ENCODE peak calls at places on chromosomes 3 and 15, in four cellular contexts. J is mucosa of descending colon; V is stimulated activated CD4-positive, alpha-beta T cell treated with anti-CD3 and anti-CD28 coated beads, Interleukin-4, amount 100 ng/mL, for 4 hours; F is LNCaP clone FGC. G is an unnamed sample.

GRCh38 chr3:14537590-14538450 is 2.3 kb downstream of the GRIP2 start:
- DNase-seq in J (no peak), V (no peak), F (no peak), G (no peak)

GRCh38 chr3:50245831-50246516 is 10.0 kb downstream of the GNAI2 start:
- DNase-seq in J (peak; percentile 96), V (peak; percentile 88), F (peak; percentile 8), G (peak; percentile 80)

GRCh38 chr3:72810063-72810462 is 38.2 kb downstream of the SHQ1 start:
- DNase-seq in J (no peak), V (no peak), F (no peak), G (no peak)

GRCh38 chr3:24339266-24339825 is 155.3 kb downstream of the THRB start:
- DNase-seq in J (no peak), V (no peak), F (no peak), G (no peak)

GRCh38 chr15:74132681-74133070 is 2.3 kb downstream of the ISLR2 start:
- DNase-seq in J (no peak), V (no peak), F (no peak), G (no peak)

GRCh38 chr3:24521306-24522154 is 26.9 kb upstream of the THRB start:
- DNase-seq in J (peak; percentile 75), V (no peak), F (no peak), G (peak; percentile 74)

GRCh38 chr15:30043211-30043655 is 39.5 kb upstream of the GOLGA8J start:
- DNase-seq in J (no peak), V (no peak), F (peak; percentile 34), G (no peak)

GRCh38 chr3:107297597-107297996 is 79.6 kb upstream of the CCDC54 start:
- DNase-seq in J (no peak), V (no peak), F (no peak), G (no peak)

GRCh38 chr3:162338514-162338913 is 841.9 kb downstream of the OTOL1 start:
- DNase-seq in J (no peak), V (no peak), F (no peak), G (no peak)

GRCh38 chr15:49876401-49877038 is 242.5 kb downstream of the ATP8B4 start:
- DNase-seq in J (no peak), V (no peak), F (peak; percentile 64), G (no peak)

GRCh38 chr3:168121175-168121853 is 25.6 kb upstream of the GOLIM4 start:
- DNase-seq in J (peak; percentile 32), V (no peak), F (no peak), G (peak; percentile 71)

GRCh38 chr15:78997981-78998499 is 53.2 kb upstream of the CTSH start:
- DNase-seq in J (no peak), V (no peak), F (no peak), G (no peak)

GRCh38 chr3:94548581-94549316 is 485.9 kb downstream of the NSUN3 start:
- DNase-seq in J (no peak), V (no peak), F (no peak), G (no peak)

GRCh38 chr15:61459785-61460707 is 230.9 kb upstream of the RORA start:
- DNase-seq in J (no peak), V (no peak), F (peak; percentile 37), G (no peak)

GRCh38 chr3:142595581-142595950 is 627 bp upstream of the PLS1 start:
- DNase-seq in J (no peak), V (no peak), F (no peak), G (no peak)

GRCh38 chr3:143604849-143605660 is 243.2 kb downstream of the SLC9A9 start:
- DNase-seq in J (no peak), V (no peak), F (no peak), G (no peak)

GRCh38 chr15:38563723-38564519 is 693 bp downstream of the RASGRP1 start:
- DNase-seq in J (peak; percentile 89), V (peak; percentile 88), F (no peak), G (peak; percentile 70)

GRCh38 chr3:127762077-127762786 is 60.1 kb downstream of the MGLL start:
- DNase-seq in J (peak; percentile 41), V (no peak), F (no peak), G (no peak)

GRCh38 chr3:147924755-147925154 is 515.6 kb downstream of the ZIC1 start:
- DNase-seq in J (no peak), V (no peak), F (no peak), G (no peak)

GRCh38 chr3:133754973-133755828 is 9.0 kb downstream of the TF start:
- DNase-seq in J (no peak), V (no peak), F (no peak), G (peak; percentile 55)

GRCh38 chr15:51917493-51917892 is 54.1 kb downstream of the LEO1 start:
- DNase-seq in J (no peak), V (no peak), F (no peak), G (no peak)

GRCh38 chr15:71634820-71635219 is 175.5 kb upstream of the NR2E3 start:
- DNase-seq in J (no peak), V (no peak), F (no peak), G (no peak)

GRCh38 chr3:48456466-48456865 is 9.9 kb downstream of the ATRIP start:
- DNase-seq in J (no peak), V (no peak), F (no peak), G (no peak)

GRCh38 chr3:79314962-79315361 is 452.8 kb downstream of the ROBO1 start:
- DNase-seq in J (no peak), V (no peak), F (no peak), G (no peak)

GRCh38 chr3:148698190-148698806 is 595 bp downstream of the AGTR1 start:
- DNase-seq in J (no peak), V (no peak), F (no peak), G (no peak)

GRCh38 chr3:71128951-71129350 is 454.6 kb downstream of the FOXP1 start:
- DNase-seq in J (no peak), V (peak; percentile 49), F (no peak), G (no peak)

GRCh38 chr3:58353722-58354553 is 21.2 kb downstream of the PXK start:
- DNase-seq in J (no peak), V (no peak), F (no peak), G (no peak)

GRCh38 chr3:58383476-58383875 is 50.2 kb downstream of the PDHB start:
- DNase-seq in J (no peak), V (no peak), F (no peak), G (no peak)

GRCh38 chr3:43062556-43063040 is 43.3 kb downstream of the POMGNT2 start:
- DNase-seq in J (no peak), V (no peak), F (no peak), G (peak; percentile 26)

GRCh38 chr15:80970018-80970657 is 19.5 kb downstream of the MESD start:
- DNase-seq in J (peak; percentile 41), V (peak; percentile 36), F (no peak), G (no peak)

GRCh38 chr15:90219421-90220141 is 14.2 kb downstream of the CIB1 start:
- DNase-seq in J (peak; percentile 63), V (peak; percentile 27), F (no peak), G (no peak)

GRCh38 chr3:128486692-128487537 is 6.1 kb downstream of the GATA2 start:
- DNase-seq in J (no peak), V (no peak), F (no peak), G (no peak)

GRCh38 chr3:38551026-38551832 is 55.1 kb downstream of the EXOG start:
- DNase-seq in J (no peak), V (no peak), F (no peak), G (peak; percentile 26)